ENCODE peak calls at places on chromosomes 1 and 21, in eight cellular contexts. One of them, this sample, is unnamed.

GRCh38 chr1:196594700-196595099 is 13.5 kb downstream of the KCNT2 start:
- DNase-seq in bronchial epithelial cell: no peak
- DNase-seq in AG10803: no peak
- DNase-seq in AG09309: no peak
- DNase-seq in fibroblast of the aortic adventitia: no peak
- DNase-seq in endodermal cell: no peak
- DNase-seq in WERI-Rb-1: no peak
- DNase-seq in cardiac muscle cell: no peak
- DNase-seq in this sample: no peak

GRCh38 chr1:1058921-1059493 is 15.1 kb downstream of the RNF223 start:
- DNase-seq in bronchial epithelial cell: no peak
- DNase-seq in AG10803: no peak
- DNase-seq in AG09309: no peak
- DNase-seq in fibroblast of the aortic adventitia: no peak
- DNase-seq in endodermal cell: peak
- DNase-seq in WERI-Rb-1: peak
- DNase-seq in cardiac muscle cell: no peak
- DNase-seq in this sample: no peak

GRCh38 chr1:184181044-184181443 is 129.5 kb downstream of the TSEN15 start:
- DNase-seq in bronchial epithelial cell: no peak
- DNase-seq in AG10803: no peak
- DNase-seq in AG09309: no peak
- DNase-seq in fibroblast of the aortic adventitia: no peak
- DNase-seq in endodermal cell: no peak
- DNase-seq in WERI-Rb-1: no peak
- DNase-seq in cardiac muscle cell: no peak
- DNase-seq in this sample: no peak

GRCh38 chr1:43444827-43445225 is 8.9 kb downstream of the HYI start:
- DNase-seq in bronchial epithelial cell: no peak
- DNase-seq in AG10803: no peak
- DNase-seq in AG09309: no peak
- DNase-seq in fibroblast of the aortic adventitia: peak
- DNase-seq in endodermal cell: peak
- DNase-seq in WERI-Rb-1: peak
- DNase-seq in cardiac muscle cell: peak
- DNase-seq in this sample: no peak

GRCh38 chr1:9746651-9747050 is 77.1 kb downstream of the CLSTN1 start:
- DNase-seq in bronchial epithelial cell: no peak
- DNase-seq in AG10803: no peak
- DNase-seq in AG09309: no peak
- DNase-seq in fibroblast of the aortic adventitia: no peak
- DNase-seq in endodermal cell: no peak
- DNase-seq in WERI-Rb-1: no peak
- DNase-seq in cardiac muscle cell: no peak
- DNase-seq in this sample: no peak

GRCh38 chr1:93763981-93764750 is 82.5 kb upstream of the BCAR3 start:
- DNase-seq in bronchial epithelial cell: no peak
- DNase-seq in AG10803: no peak
- DNase-seq in AG09309: no peak
- DNase-seq in fibroblast of the aortic adventitia: no peak
- DNase-seq in endodermal cell: peak
- DNase-seq in WERI-Rb-1: no peak
- DNase-seq in cardiac muscle cell: no peak
- DNase-seq in this sample: no peak

GRCh38 chr1:203328714-203329122 is 22.2 kb downstream of the FMOD start:
- DNase-seq in bronchial epithelial cell: peak
- DNase-seq in AG10803: no peak
- DNase-seq in AG09309: no peak
- DNase-seq in fibroblast of the aortic adventitia: no peak
- DNase-seq in endodermal cell: peak
- DNase-seq in WERI-Rb-1: no peak
- DNase-seq in cardiac muscle cell: peak
- DNase-seq in this sample: no peak

GRCh38 chr1:42529724-42530161 is 66.7 kb downstream of the CCDC30 start:
- DNase-seq in bronchial epithelial cell: peak
- DNase-seq in AG10803: peak
- DNase-seq in AG09309: peak
- DNase-seq in fibroblast of the aortic adventitia: peak
- DNase-seq in endodermal cell: no peak
- DNase-seq in WERI-Rb-1: no peak
- DNase-seq in cardiac muscle cell: no peak
- DNase-seq in this sample: peak

GRCh38 chr1:167695756-167696561 is 25.8 kb upstream of the MPZL1 start:
- DNase-seq in bronchial epithelial cell: no peak
- DNase-seq in AG10803: no peak
- DNase-seq in AG09309: no peak
- DNase-seq in fibroblast of the aortic adventitia: no peak
- DNase-seq in endodermal cell: no peak
- DNase-seq in WERI-Rb-1: no peak
- DNase-seq in cardiac muscle cell: no peak
- DNase-seq in this sample: no peak

GRCh38 chr1:153796786-153797659 is 21.8 kb downstream of the SLC27A3 start:
- DNase-seq in bronchial epithelial cell: peak
- DNase-seq in AG10803: peak
- DNase-seq in AG09309: no peak
- DNase-seq in fibroblast of the aortic adventitia: peak
- DNase-seq in endodermal cell: peak
- DNase-seq in WERI-Rb-1: peak
- DNase-seq in cardiac muscle cell: peak
- DNase-seq in this sample: peak

GRCh38 chr21:36584980-36585940 is 105.3 kb upstream of the CLDN14 start:
- DNase-seq in bronchial epithelial cell: peak
- DNase-seq in AG10803: no peak
- DNase-seq in AG09309: no peak
- DNase-seq in fibroblast of the aortic adventitia: no peak
- DNase-seq in endodermal cell: no peak
- DNase-seq in WERI-Rb-1: peak
- DNase-seq in cardiac muscle cell: no peak
- DNase-seq in this sample: no peak

GRCh38 chr1:186093437-186093836 is 281.6 kb downstream of the TPR start:
- DNase-seq in bronchial epithelial cell: no peak
- DNase-seq in AG10803: no peak
- DNase-seq in AG09309: no peak
- DNase-seq in fibroblast of the aortic adventitia: peak
- DNase-seq in endodermal cell: no peak
- DNase-seq in WERI-Rb-1: no peak
- DNase-seq in cardiac muscle cell: no peak
- DNase-seq in this sample: peak

GRCh38 chr1:184838374-184838995 is 83.8 kb upstream of the EDEM3 start:
- DNase-seq in bronchial epithelial cell: peak
- DNase-seq in AG10803: peak
- DNase-seq in AG09309: peak
- DNase-seq in fibroblast of the aortic adventitia: peak
- DNase-seq in endodermal cell: no peak
- DNase-seq in WERI-Rb-1: no peak
- DNase-seq in cardiac muscle cell: no peak
- DNase-seq in this sample: peak

GRCh38 chr1:185864889-185865288 is 130.7 kb downstream of the HMCN1 start:
- DNase-seq in bronchial epithelial cell: peak
- DNase-seq in AG10803: peak
- DNase-seq in AG09309: peak
- DNase-seq in fibroblast of the aortic adventitia: peak
- DNase-seq in endodermal cell: no peak
- DNase-seq in WERI-Rb-1: no peak
- DNase-seq in cardiac muscle cell: no peak
- DNase-seq in this sample: peak

GRCh38 chr21:42269382-42269781 is 45.8 kb downstream of the TFF3 start:
- DNase-seq in bronchial epithelial cell: no peak
- DNase-seq in AG10803: no peak
- DNase-seq in AG09309: no peak
- DNase-seq in fibroblast of the aortic adventitia: no peak
- DNase-seq in endodermal cell: no peak
- DNase-seq in WERI-Rb-1: no peak
- DNase-seq in cardiac muscle cell: no peak
- DNase-seq in this sample: no peak

GRCh38 chr1:52403566-52404115 is 582 bp downstream of the ORC1 start:
- DNase-seq in bronchial epithelial cell: peak
- DNase-seq in AG10803: peak
- DNase-seq in AG09309: peak
- DNase-seq in fibroblast of the aortic adventitia: peak
- DNase-seq in endodermal cell: peak
- DNase-seq in WERI-Rb-1: peak
- DNase-seq in cardiac muscle cell: no peak
- DNase-seq in this sample: peak

GRCh38 chr1:86016076-86016746 is 140.4 kb downstream of the COL24A1 start:
- DNase-seq in bronchial epithelial cell: peak
- DNase-seq in AG10803: no peak
- DNase-seq in AG09309: no peak
- DNase-seq in fibroblast of the aortic adventitia: no peak
- DNase-seq in endodermal cell: no peak
- DNase-seq in WERI-Rb-1: no peak
- DNase-seq in cardiac muscle cell: no peak
- DNase-seq in this sample: no peak

GRCh38 chr1:94899756-94900155 is 27.2 kb downstream of the CNN3 start:
- DNase-seq in bronchial epithelial cell: no peak
- DNase-seq in AG10803: peak
- DNase-seq in AG09309: no peak
- DNase-seq in fibroblast of the aortic adventitia: peak
- DNase-seq in endodermal cell: no peak
- DNase-seq in WERI-Rb-1: no peak
- DNase-seq in cardiac muscle cell: no peak
- DNase-seq in this sample: no peak

GRCh38 chr1:201454568-201454967 is 14.4 kb downstream of the PHLDA3 start:
- DNase-seq in bronchial epithelial cell: no peak
- DNase-seq in AG10803: no peak
- DNase-seq in AG09309: no peak
- DNase-seq in fibroblast of the aortic adventitia: no peak
- DNase-seq in endodermal cell: no peak
- DNase-seq in WERI-Rb-1: no peak
- DNase-seq in cardiac muscle cell: no peak
- DNase-seq in this sample: no peak

GRCh38 chr21:21097425-21097824 is 99.2 kb downstream of the NCAM2 start:
- DNase-seq in bronchial epithelial cell: no peak
- DNase-seq in AG10803: no peak
- DNase-seq in AG09309: no peak
- DNase-seq in fibroblast of the aortic adventitia: no peak
- DNase-seq in endodermal cell: no peak
- DNase-seq in WERI-Rb-1: no peak
- DNase-seq in cardiac muscle cell: no peak
- DNase-seq in this sample: no peak

GRCh38 chr21:37253991-37254390 is 13.1 kb downstream of the VPS26C start:
- DNase-seq in bronchial epithelial cell: peak
- DNase-seq in AG10803: peak
- DNase-seq in AG09309: no peak
- DNase-seq in fibroblast of the aortic adventitia: peak
- DNase-seq in endodermal cell: no peak
- DNase-seq in WERI-Rb-1: no peak
- DNase-seq in cardiac muscle cell: no peak
- DNase-seq in this sample: peak

GRCh38 chr21:25568230-25568629 is 39.1 kb downstream of the MRPL39 start:
- DNase-seq in bronchial epithelial cell: no peak
- DNase-seq in AG10803: peak
- DNase-seq in AG09309: no peak
- DNase-seq in fibroblast of the aortic adventitia: peak
- DNase-seq in endodermal cell: peak
- DNase-seq in WERI-Rb-1: no peak
- DNase-seq in cardiac muscle cell: peak
- DNase-seq in this sample: peak

GRCh38 chr1:20410555-20410954 is 75.5 kb downstream of the CAMK2N1 start:
- DNase-seq in bronchial epithelial cell: no peak
- DNase-seq in AG10803: peak
- DNase-seq in AG09309: no peak
- DNase-seq in fibroblast of the aortic adventitia: peak
- DNase-seq in endodermal cell: peak
- DNase-seq in WERI-Rb-1: no peak
- DNase-seq in cardiac muscle cell: no peak
- DNase-seq in this sample: peak

DNA sequence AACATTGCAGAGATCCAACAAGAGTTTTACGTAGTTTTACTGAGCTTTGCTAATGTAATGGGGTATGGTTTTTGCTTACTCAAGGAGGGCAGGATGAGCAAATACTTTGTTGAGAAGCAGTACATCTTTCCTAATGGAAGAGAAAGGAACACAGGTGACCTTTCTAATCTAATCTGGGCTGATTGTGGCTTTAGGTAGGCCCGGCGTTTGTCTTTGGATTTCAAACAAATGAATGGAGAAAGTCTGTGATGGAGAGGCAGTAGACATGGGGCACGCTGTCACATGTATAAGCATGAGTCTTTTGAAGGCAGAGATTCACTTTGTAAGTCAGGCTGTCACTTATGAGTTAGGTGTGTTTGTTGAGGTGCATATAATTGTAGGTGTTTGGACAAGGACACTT is 1.7 kb downstream of the PLEKHM2 start:
- DNase-seq in bronchial epithelial cell: peak
- DNase-seq in AG10803: no peak
- DNase-seq in AG09309: no peak
- DNase-seq in fibroblast of the aortic adventitia: no peak
- DNase-seq in endodermal cell: no peak
- DNase-seq in WERI-Rb-1: no peak
- DNase-seq in cardiac muscle cell: no peak
- DNase-seq in this sample: peak
- H3K4me3 ChIP-seq in bronchial epithelial cell: peak
- H3K4me3 ChIP-seq in AG10803: peak
- H3K4me3 ChIP-seq in AG09309: no peak
- H3K4me3 ChIP-seq in fibroblast of the aortic adventitia: peak
- H3K4me3 ChIP-seq in endodermal cell: peak
- H3K4me3 ChIP-seq in WERI-Rb-1: no peak
- H3K4me3 ChIP-seq in cardiac muscle cell: peak
- H3K4me3 ChIP-seq in this sample: peak

GRCh38 chr1:47951545-47952235 is 45.5 kb downstream of the TRABD2B start:
- DNase-seq in bronchial epithelial cell: no peak
- DNase-seq in AG10803: no peak
- DNase-seq in AG09309: no peak
- DNase-seq in fibroblast of the aortic adventitia: no peak
- DNase-seq in endodermal cell: peak
- DNase-seq in WERI-Rb-1: peak
- DNase-seq in cardiac muscle cell: no peak
- DNase-seq in this sample: no peak
- TF ChIP-seq CTCF in bronchial epithelial cell: no peak
- TF ChIP-seq CTCF in AG10803: no peak
- TF ChIP-seq CTCF in AG09309: no peak
- TF ChIP-seq CTCF in fibroblast of the aortic adventitia: no peak
- TF ChIP-seq CTCF in endodermal cell: peak
- TF ChIP-seq CTCF in WERI-Rb-1: peak
- TF ChIP-seq CTCF in cardiac muscle cell: no peak
- TF ChIP-seq CTCF in this sample: no peak

DNA sequence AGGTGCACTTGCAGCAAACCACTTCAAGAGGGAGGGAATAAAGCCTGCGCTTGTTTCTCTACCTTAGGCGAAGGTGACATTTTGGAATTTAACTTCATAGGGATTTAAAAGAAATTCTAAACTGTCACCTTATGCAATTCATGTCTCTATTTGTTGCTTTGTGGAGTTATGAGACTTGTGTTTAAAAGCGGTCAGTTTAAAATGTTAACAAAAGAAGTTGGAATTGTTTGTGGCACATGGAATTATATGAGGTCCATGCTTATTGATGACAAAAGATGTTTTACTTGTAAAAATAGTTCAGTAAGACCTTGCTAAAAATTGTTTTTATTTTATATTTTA is 15.8 kb downstream of the NR5A2 start:
- DNase-seq in bronchial epithelial cell: peak
- DNase-seq in AG10803: no peak
- DNase-seq in AG09309: no peak
- DNase-seq in fibroblast of the aortic adventitia: no peak
- DNase-seq in endodermal cell: no peak
- DNase-seq in WERI-Rb-1: no peak
- DNase-seq in cardiac muscle cell: no peak
- DNase-seq in this sample: no peak
- H3K4me3 ChIP-seq in bronchial epithelial cell: no peak
- H3K4me3 ChIP-seq in AG10803: peak
- H3K4me3 ChIP-seq in AG09309: no peak
- H3K4me3 ChIP-seq in fibroblast of the aortic adventitia: no peak
- H3K4me3 ChIP-seq in endodermal cell: peak
- H3K4me3 ChIP-seq in WERI-Rb-1: peak
- H3K4me3 ChIP-seq in cardiac muscle cell: no peak
- H3K4me3 ChIP-seq in this sample: no peak

GRCh38 chr1:161193561-161194235 is 5.2 kb downstream of the ADAMTS4 start:
- DNase-seq in bronchial epithelial cell: no peak
- DNase-seq in AG10803: no peak
- DNase-seq in AG09309: no peak
- DNase-seq in fibroblast of the aortic adventitia: no peak
- DNase-seq in endodermal cell: no peak
- DNase-seq in WERI-Rb-1: no peak
- DNase-seq in cardiac muscle cell: no peak
- DNase-seq in this sample: peak
- TF ChIP-seq CTCF in bronchial epithelial cell: no peak
- TF ChIP-seq CTCF in AG10803: no peak
- TF ChIP-seq CTCF in AG09309: peak
- TF ChIP-seq CTCF in fibroblast of the aortic adventitia: no peak
- TF ChIP-seq CTCF in endodermal cell: peak
- TF ChIP-seq CTCF in WERI-Rb-1: peak
- TF ChIP-seq CTCF in cardiac muscle cell: no peak
- TF ChIP-seq CTCF in this sample: no peak